ENCODE peak calls at places on chromosomes 6 and 20, in six cellular contexts. V, Z, L, B, Y and K are unnamed samples.

GRCh38 chr6:16762547-16763477 is 1.6 kb upstream of the ATXN1 start:
- DNase-seq in V (peak; percentile 87), Z (no peak), L (peak; percentile 97), B (peak; percentile 70), Y (peak; percentile 92), K (peak; percentile 58)

GRCh38 chr6:3288711-3289663 is 30.2 kb downstream of the PSMG4 start:
- DNase-seq in V (no peak), Z (no peak), L (no peak), B (no peak), Y (no peak), K (no peak)

GRCh38 chr6:34497411-34497810 is 31.5 kb downstream of the PACSIN1 start:
- DNase-seq in V (peak; percentile 46), Z (no peak), L (no peak), B (no peak), Y (no peak), K (no peak)

GRCh38 chr6:44537306-44538049 is 150.0 kb downstream of the CDC5L start:
- DNase-seq in V (no peak), Z (no peak), L (no peak), B (no peak), Y (no peak), K (no peak)

GRCh38 chr20:57080796-57081195 is 185.6 kb downstream of the BMP7 start:
- DNase-seq in V (no peak), Z (no peak), L (no peak), B (peak; percentile 33), Y (no peak), K (no peak)

GRCh38 chr6:68880050-68880449 is 245.0 kb downstream of the ADGRB3 start:
- DNase-seq in V (no peak), Z (no peak), L (no peak), B (no peak), Y (peak; percentile 20), K (no peak)

GRCh38 chr6:25659633-25660368 is 7.8 kb downstream of the SCGN start:
- DNase-seq in V (no peak), Z (no peak), L (no peak), B (no peak), Y (no peak), K (no peak)

GRCh38 chr6:138824482-138825134 is 28.7 kb downstream of the ECT2L start:
- DNase-seq in V (no peak), Z (no peak), L (peak; percentile 9), B (no peak), Y (no peak), K (no peak)

GRCh38 chr20:63087236-63087871 is 80.6 kb upstream of the BHLHE23 start:
- DNase-seq in V (peak; percentile 40), Z (no peak), L (no peak), B (no peak), Y (no peak), K (no peak)

GRCh38 chr6:593907-594212 is 63.0 kb downstream of the HUS1B start:
- DNase-seq in V (no peak), Z (no peak), L (no peak), B (no peak), Y (no peak), K (no peak)

GRCh38 chr6:33771342-33772113 is 17.4 kb downstream of the LEMD2 start:
- DNase-seq in V (peak; percentile 87), Z (no peak), L (peak; percentile 96), B (peak; percentile 69), Y (peak; percentile 86), K (peak; percentile 44)

GRCh38 chr6:4153514-4153985 is 18.2 kb upstream of the ECI2 start:
- DNase-seq in V (no peak), Z (no peak), L (no peak), B (no peak), Y (no peak), K (no peak)

GRCh38 chr20:5774438-5774837 is 24.2 kb downstream of the SHLD1 start:
- DNase-seq in V (no peak), Z (no peak), L (no peak), B (no peak), Y (no peak), K (no peak)

GRCh38 chr6:56863366-56863765 is 91.5 kb upstream of the BEND6 start:
- DNase-seq in V (no peak), Z (peak; percentile 90), L (peak; percentile 89), B (peak; percentile 58), Y (peak; percentile 85), K (no peak)

DNA sequence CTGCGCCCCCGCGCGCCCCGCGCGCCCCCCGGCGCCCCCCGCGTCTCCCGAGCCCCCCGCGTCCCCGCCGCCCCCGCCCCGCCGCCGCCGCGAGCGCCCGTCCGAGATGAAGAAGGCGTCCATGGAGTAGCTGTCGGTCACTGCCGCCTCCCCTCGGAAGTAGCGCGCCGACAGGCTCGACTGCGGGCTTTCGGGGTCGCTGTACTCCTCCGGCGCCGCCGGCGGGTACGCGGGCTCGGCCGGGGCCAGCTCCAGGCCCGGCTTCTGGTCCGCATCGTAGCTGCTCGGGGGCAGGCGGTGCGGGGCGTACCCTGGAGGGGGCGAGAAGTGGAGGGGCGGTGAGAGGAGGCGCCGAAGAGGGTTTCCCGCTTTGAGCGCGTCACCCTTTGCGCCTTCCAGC is 11.2 kb upstream of the SRXN1 start:
- DNase-seq in V (no peak), Z (no peak), L (no peak), B (no peak), Y (no peak), K (no peak)
- H3K4me1 ChIP-seq in V (no peaks in the 10 kb centered on the region), Z (no peaks in the 10 kb centered on the region), L (peaks cover 3% of the 10 kb centered on the region), B (peaks cover 54% of the 10 kb centered on the region), Y (no peaks in the 10 kb centered on the region), K (no peaks in the 10 kb centered on the region)

DNA sequence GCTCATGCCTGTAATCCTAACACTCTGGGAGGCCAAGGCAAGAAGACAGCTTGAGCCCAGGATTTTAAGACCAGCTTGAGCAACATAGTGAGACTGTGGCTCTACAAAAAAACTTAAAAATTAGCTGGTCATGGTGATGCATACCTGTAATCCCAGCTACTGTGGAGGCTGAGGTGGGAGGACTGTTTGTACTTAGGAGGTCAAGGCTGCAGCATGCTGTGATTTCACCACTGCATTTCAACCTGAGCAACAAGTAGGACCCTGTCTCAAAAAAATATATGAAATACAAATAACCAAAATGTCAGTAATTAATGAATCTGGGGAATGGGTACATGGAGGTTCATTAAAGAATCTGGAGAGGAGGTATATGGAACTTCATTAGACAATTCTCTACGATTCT is 9.9 kb downstream of the FKBP5 start:
- DNase-seq in V (no peak), Z (no peak), L (no peak), B (no peak), Y (no peak), K (no peak)
- H3K27ac ChIP-seq in V (no peak overlapping the region), Z (no peak overlapping the region), L (peak overlapping the region; percentile 43), B (no peak overlapping the region), Y (no peak overlapping the region), K (no peak overlapping the region)

DNA sequence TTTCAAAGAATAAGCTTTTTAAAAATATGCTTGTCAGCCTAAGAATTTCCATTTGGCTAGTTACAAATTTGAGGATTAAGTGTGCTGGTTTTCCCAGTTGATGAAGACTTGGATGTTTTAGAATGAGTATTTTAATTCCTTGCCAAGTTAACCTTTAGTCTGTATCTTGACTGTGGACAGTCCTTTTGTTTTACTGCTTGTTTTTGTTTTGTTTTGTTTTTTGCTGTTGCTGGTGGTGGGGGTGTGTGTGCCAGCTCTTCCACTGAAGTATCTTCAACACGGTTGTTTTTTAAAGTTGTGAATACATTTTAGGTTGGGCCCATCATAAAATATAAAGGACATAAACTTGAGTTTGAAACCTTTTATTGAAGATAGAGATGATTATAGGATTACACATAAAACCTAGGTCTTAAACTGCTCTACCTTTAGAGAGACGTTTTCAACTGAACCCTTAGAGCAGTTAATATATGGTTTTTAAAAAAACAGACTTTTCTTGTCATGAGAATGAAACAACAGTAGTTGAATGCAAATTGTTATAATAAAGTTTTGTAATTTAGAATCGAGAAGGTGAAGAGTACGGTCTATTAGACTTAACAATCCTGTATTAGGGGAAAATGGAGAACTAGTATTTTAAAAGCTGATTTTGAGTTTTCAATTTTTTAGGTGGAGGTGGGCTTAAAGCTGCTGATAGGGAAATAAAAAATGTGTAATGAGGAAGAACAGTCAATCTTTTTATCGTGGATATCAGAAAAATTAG is 3.9 kb downstream of the QKI start:
- DNase-seq in V (no peak), Z (no peak), L (no peak), B (no peak), Y (no peak), K (no peak)
- H3K4me3 ChIP-seq in V (peak overlapping the region; percentile 83), Z (peak overlapping the region; percentile 95), L (peak overlapping the region; percentile 27), B (peak overlapping the region; percentile 15), Y (peak overlapping the region; percentile 80), K (no peak overlapping the region)

GRCh38 chr6:156849806-156850205 is 72.6 kb downstream of the ARID1B start:
- DNase-seq in V (no peak), Z (no peak), L (no peak), B (no peak), Y (no peak), K (no peak)
- H3K4me1 ChIP-seq in V (peaks cover 66% of the 10 kb centered on the region), Z (peaks cover 10% of the 10 kb centered on the region), L (peaks cover 18% of the 10 kb centered on the region), B (peaks cover 11% of the 10 kb centered on the region), Y (peaks cover 2% of the 10 kb centered on the region), K (no peaks in the 10 kb centered on the region)

GRCh38 chr6:134626589-134626988 is 308.7 kb upstream of the SGK1 start:
- DNase-seq in V (no peak), Z (no peak), L (no peak), B (no peak), Y (no peak), K (no peak)
- H3K27ac ChIP-seq in V (no peak overlapping the region), Z (no peak overlapping the region), L (no peak overlapping the region), B (peak overlapping the region; percentile 25), Y (no peak overlapping the region), K (no peak overlapping the region)

DNA sequence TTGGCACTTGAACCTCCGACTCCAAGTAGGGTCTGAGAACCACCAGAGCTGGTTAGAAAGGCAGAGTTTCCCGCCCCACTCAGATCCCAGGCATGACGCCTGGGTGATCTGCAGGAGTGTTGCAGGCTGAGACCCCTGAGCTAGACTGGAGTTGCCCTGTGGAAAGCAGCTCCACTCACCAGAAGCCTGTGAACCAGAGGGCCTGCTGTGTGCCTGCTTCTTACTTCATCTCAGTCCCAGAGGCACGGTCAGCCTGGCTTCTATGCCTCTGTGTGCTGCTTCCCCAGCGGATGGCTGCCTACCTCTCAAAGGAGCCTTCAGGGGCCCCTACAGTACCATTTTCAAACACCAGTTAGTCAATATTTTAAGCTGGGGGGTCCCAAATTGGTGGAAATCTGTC is 15.6 kb upstream of the CCN6 start:
- DNase-seq in V (no peak), Z (no peak), L (no peak), B (no peak), Y (no peak), K (no peak)
- H3K4me3 ChIP-seq in V (no peak overlapping the region), Z (no peak overlapping the region), L (no peak overlapping the region), B (no peak overlapping the region), Y (no peak overlapping the region), K (no peak overlapping the region)

GRCh38 chr20:2742431-2742830 is 49.9 kb downstream of the EBF4 start:
- DNase-seq in V (no peak), Z (no peak), L (no peak), B (no peak), Y (no peak), K (no peak)
- H3K4me1 ChIP-seq in V (no peaks in the 10 kb centered on the region), Z (peaks cover 4% of the 10 kb centered on the region), L (no peaks in the 10 kb centered on the region), B (peaks cover 15% of the 10 kb centered on the region), Y (no peaks in the 10 kb centered on the region), K (peaks cover 29% of the 10 kb centered on the region)

DNA sequence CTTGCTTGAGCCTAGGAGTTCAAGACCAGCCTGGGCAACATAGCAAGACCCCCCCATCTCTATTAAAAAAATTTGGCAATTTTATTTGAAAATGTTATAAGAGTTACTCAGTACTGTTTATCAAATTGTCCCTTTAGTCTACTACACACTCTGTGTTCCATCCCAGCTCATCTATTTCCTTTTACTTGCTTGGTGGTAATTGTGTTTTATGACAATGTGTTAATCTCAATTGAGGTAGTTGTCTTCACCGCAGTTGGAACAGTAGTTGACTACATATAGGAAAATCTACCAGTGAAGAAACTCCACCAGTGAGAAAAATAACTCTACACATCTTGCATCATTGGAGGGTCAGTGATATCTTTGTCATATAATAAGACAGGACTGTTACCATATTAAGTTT is 8.0 kb downstream of the NCOA3 start:
- DNase-seq in V (no peak), Z (no peak), L (no peak), B (no peak), Y (no peak), K (no peak)
- H3K27ac ChIP-seq in V (no peak overlapping the region), Z (no peak overlapping the region), L (no peak overlapping the region), B (no peak overlapping the region), Y (no peak overlapping the region), K (no peak overlapping the region)